ENCODE peak calls at places on chromosomes 6 and 20, in five cellular contexts. I is A549; X is CD4-positive, alpha-beta T cell; N is ovary; K is transverse colon. F is an unnamed sample.

GRCh38 chr6:170228581-170229310 is 62.1 kb downstream of the DLL1 start:
- DNase-seq in I (no peak), K (no peak), X (no peak), N (no peak), F (no peak)

GRCh38 chr6:68572525-68572924 is 62.6 kb upstream of the ADGRB3 start:
- DNase-seq in I (no peak), N (no peak), K (no peak), X (no peak), F (no peak)

GRCh38 chr6:31945507-31946369 is at the start of gene CFB:
- DNase-seq in K (peak; percentile 87), X (no peak), I (peak; percentile 41), N (peak; percentile 90), F (peak; percentile 96)

GRCh38 chr6:49720372-49720771 is 7.0 kb upstream of the CRISP2 start:
- DNase-seq in K (no peak), N (no peak), X (no peak), I (no peak), F (no peak)

GRCh38 chr6:151351731-151352130 is 39.6 kb downstream of the ZBTB2 start:
- DNase-seq in I (no peak), K (no peak), X (no peak), N (no peak), F (no peak)

GRCh38 chr6:95242560-95242959 is 334.8 kb upstream of the MANEA start:
- DNase-seq in I (no peak), N (no peak), X (no peak), K (no peak), F (no peak)

GRCh38 chr6:75113446-75113845 is 92.4 kb downstream of the COL12A1 start:
- DNase-seq in I (no peak), N (no peak), K (no peak), X (no peak), F (no peak)

GRCh38 chr20:14986026-14986655 is 648.7 kb upstream of the FLRT3 start:
- DNase-seq in K (peak; percentile 88), N (peak; percentile 26), I (peak; percentile 85), X (no peak), F (no peak)

GRCh38 chr6:144149894-144150672 is at the start of gene STX11:
- DNase-seq in I (peak; percentile 15), X (peak; percentile 52), K (peak; percentile 76), N (peak; percentile 41), F (no peak)

GRCh38 chr6:159874475-159874874 is 16.3 kb upstream of the MAS1 start:
- DNase-seq in X (no peak), N (peak; percentile 63), I (no peak), K (no peak), F (no peak)

GRCh38 chr6:159540152-159540551 is 152.9 kb downstream of the SOD2 start:
- DNase-seq in N (no peak), I (no peak), K (no peak), X (no peak), F (no peak)

GRCh38 chr20:7773511-7773910 is 166.7 kb downstream of the HAO1 start:
- DNase-seq in I (no peak), X (no peak), K (no peak), N (no peak), F (no peak)

GRCh38 chr20:56429941-56430340 is 17.9 kb downstream of the CASS4 start:
- DNase-seq in I (no peak), N (no peak), X (no peak), K (no peak), F (no peak)

GRCh38 chr6:169957351-169957963 is 206.0 kb downstream of the ERMARD start:
- DNase-seq in K (peak; percentile 5), X (no peak), I (no peak), N (no peak), F (peak; percentile 81)

GRCh38 chr6:43173496-43174262 is 2.6 kb downstream of the SRF start:
- DNase-seq in X (no peak), I (no peak), N (no peak), K (no peak), F (peak; percentile 91)

GRCh38 chr6:135088818-135089809 is 34.5 kb upstream of the HBS1L start:
- DNase-seq in N (no peak), I (peak; percentile 10), X (no peak), K (no peak), F (no peak)

GRCh38 chr6:167893416-167893815 is 66.7 kb downstream of the AFDN start:
- DNase-seq in N (no peak), I (no peak), X (no peak), K (no peak), F (no peak)

GRCh38 chr20:2708073-2708415 is 15.5 kb downstream of the EBF4 start:
- DNase-seq in I (no peak), K (no peak), X (no peak), N (no peak), F (no peak)

GRCh38 chr6:56349196-56349595 is 101.8 kb upstream of the COL21A1 start:
- DNase-seq in X (no peak), I (no peak), K (no peak), N (no peak), F (no peak)

GRCh38 chr20:37984018-37984785 is 49.1 kb downstream of the TTI1 start:
- DNase-seq in I (no peak), X (no peak), N (no peak), K (no peak), F (peak; percentile 64)

GRCh38 chr6:689223-689622 is 3.7 kb downstream of the EXOC2 start:
- DNase-seq in N (no peak), X (no peak), K (no peak), I (no peak), F (no peak)

GRCh38 chr20:23150304-23151007 is 64.3 kb upstream of the CD93 start:
- DNase-seq in X (no peak), N (no peak), I (no peak), K (no peak), F (peak; percentile 87)

GRCh38 chr6:22421187-22421586 is 124.4 kb upstream of the PRL start:
- DNase-seq in X (no peak), N (no peak), K (no peak), I (no peak), F (no peak)

GRCh38 chr20:51985753-51986152 is 183.4 kb upstream of the SALL4 start:
- DNase-seq in K (no peak), I (no peak), N (no peak), X (no peak), F (no peak)

GRCh38 chr20:36281785-36282380 is 24.3 kb upstream of the DLGAP4 start:
- DNase-seq in X (no peak), N (no peak), K (no peak), I (no peak), F (no peak)

GRCh38 chr6:138540468-138540867 is 41.2 kb upstream of the NHSL1 start:
- DNase-seq in N (no peak), I (no peak), X (no peak), K (no peak), F (no peak)

GRCh38 chr6:89932245-89932802 is 38.1 kb downstream of the GJA10 start:
- DNase-seq in K (no peak), N (no peak), I (no peak), X (no peak), F (no peak)

GRCh38 chr6:89925826-89926225 is 31.6 kb downstream of the GJA10 start:
- DNase-seq in K (no peak), N (no peak), X (no peak), I (no peak), F (no peak)

GRCh38 chr6:89927788-89928565 is 33.7 kb downstream of the GJA10 start:
- DNase-seq in K (no peak), X (no peak), I (no peak), N (no peak), F (no peak)

GRCh38 chr6:89930789-89931188 is 36.5 kb downstream of the GJA10 start:
- DNase-seq in X (no peak), N (no peak), K (no peak), I (no peak), F (no peak)

DNA sequence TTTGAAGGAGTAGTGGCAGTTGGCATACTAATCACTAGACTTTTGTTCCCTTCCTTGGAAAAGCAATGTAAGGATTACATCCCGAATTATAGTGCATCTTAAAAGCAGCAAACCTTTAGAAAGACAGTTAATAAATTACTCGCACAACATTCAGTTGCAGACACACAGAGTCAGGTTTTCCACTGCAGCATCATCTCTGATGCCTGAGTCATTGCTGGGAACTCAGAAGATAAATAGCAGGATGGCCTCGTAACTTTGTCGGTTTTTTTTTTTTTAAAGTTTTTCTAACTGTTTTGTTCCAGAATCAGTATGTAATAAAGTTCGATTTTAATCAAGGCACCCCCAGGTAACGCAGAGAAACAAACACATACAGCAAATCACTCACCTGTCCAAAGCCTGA is 34.3 kb downstream of the GJA10 start:
- DNase-seq in I (no peak), N (no peak), X (no peak), K (no peak), F (no peak)
- H3K27ac ChIP-seq in I (no peak overlapping the region), N (no peak overlapping the region), X (no peak overlapping the region), K (no peak overlapping the region), F (no peak overlapping the region)

DNA sequence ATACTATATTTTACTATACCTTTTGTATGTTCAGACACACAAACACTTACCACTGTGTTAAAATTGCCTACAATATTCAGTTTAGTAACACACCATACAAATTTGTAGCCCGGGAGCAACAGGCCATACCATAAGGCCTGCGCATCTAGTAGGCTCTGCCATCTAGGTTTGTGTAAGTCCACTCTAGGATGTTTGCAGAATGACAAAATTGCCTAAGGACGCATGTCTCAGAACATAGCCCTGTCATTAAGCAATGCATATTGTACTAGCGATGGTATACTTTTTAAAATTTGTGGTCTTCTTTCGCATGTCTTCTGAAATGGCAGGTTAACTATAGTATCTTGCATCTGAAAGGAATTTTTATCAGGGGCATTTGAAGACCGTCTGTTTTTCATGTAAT is 26.6 kb upstream of the MAP7 start:
- DNase-seq in N (no peak), I (no peak), K (no peak), X (no peak), F (no peak)
- H3K27ac ChIP-seq in N (no peak overlapping the region), I (no peak overlapping the region), K (no peak overlapping the region), X (no peak overlapping the region), F (no peak overlapping the region)

DNA sequence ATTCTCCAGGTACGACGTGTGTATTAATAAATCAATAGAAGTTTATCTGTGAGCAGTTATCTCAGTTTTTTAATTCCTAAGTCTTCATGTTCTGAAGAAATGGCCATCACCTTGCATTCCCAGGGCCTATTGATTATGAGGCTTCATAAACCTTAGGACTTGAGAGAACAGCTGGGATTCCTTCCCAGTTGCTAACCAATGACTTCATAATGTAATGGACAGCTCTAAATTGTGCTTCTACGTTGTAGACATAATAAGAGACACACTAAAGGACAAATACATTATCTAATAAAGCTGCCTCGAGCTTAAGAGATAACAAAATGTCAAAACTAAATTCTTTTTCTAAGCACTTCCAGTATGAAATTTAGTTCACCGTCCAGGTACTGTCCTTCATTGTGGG is 30.6 kb downstream of the TSHZ2 start:
- DNase-seq in X (no peak), N (no peak), K (no peak), I (no peak), F (no peak)
- H3K27ac ChIP-seq in X (no peak overlapping the region), N (no peak overlapping the region), K (no peak overlapping the region), I (no peak overlapping the region), F (no peak overlapping the region)

GRCh38 chr6:41053056-41053455 is at the start of gene APOBEC2:
- DNase-seq in K (no peak), X (no peak), N (no peak), I (no peak), F (no peak)
- H3K27ac ChIP-seq in K (no peak within 1 kb of the TSS), X (no peak within 1 kb of the TSS), N (no peak within 1 kb of the TSS), I (no peak within 1 kb of the TSS), F (no peak within 1 kb of the TSS)